ENCODE peak calls at places on chromosomes 1 and 21, in six cellular contexts. P, K, T, F, M and W are unnamed samples.

GRCh38 chr1:114345930-114346479 is 165.0 kb downstream of the TRIM33 start:
- DNase-seq in F (no peak), M (peak; percentile 47), T (peak; percentile 13), P (peak; percentile 62), K (peak; percentile 71), W (peak; percentile 25)

GRCh38 chr1:73800376-73800775 is 397.6 kb downstream of the LRRIQ3 start:
- DNase-seq in M (no peak), K (no peak), T (no peak), P (no peak), F (peak; percentile 12), W (no peak)

GRCh38 chr1:75233302-75233929 is 99.2 kb downstream of the LHX8 start:
- DNase-seq in M (no peak), F (no peak), T (no peak), P (no peak), K (no peak), W (no peak)

GRCh38 chr1:91273875-91274274 is 130.8 kb downstream of the HFM1 start:
- DNase-seq in K (no peak), P (no peak), T (no peak), F (no peak), M (no peak), W (no peak)

GRCh38 chr1:225111000-225111399 is 181.5 kb downstream of the DNAH14 start:
- DNase-seq in F (no peak), T (no peak), P (no peak), K (no peak), M (no peak), W (no peak)

GRCh38 chr21:31957631-31958030 is 84.8 kb downstream of the HUNK start:
- DNase-seq in P (no peak), K (no peak), M (no peak), F (no peak), T (no peak), W (no peak)

GRCh38 chr1:110672001-110672752 is 2.6 kb downstream of the KCNA3 start:
- DNase-seq in F (no peak), P (peak; percentile 63), K (no peak), M (no peak), T (peak; percentile 54), W (no peak)

GRCh38 chr21:45581322-45581712 is 39.1 kb upstream of the SLC19A1 start:
- DNase-seq in F (no peak), T (no peak), M (no peak), P (peak; percentile 33), K (no peak), W (no peak)

GRCh38 chr1:169601096-169601881 is 15.0 kb upstream of the F5 start:
- DNase-seq in K (no peak), M (no peak), P (no peak), F (no peak), T (no peak), W (no peak)

GRCh38 chr1:118075116-118075515 is 109.9 kb downstream of the SPAG17 start:
- DNase-seq in F (no peak), P (no peak), T (no peak), K (no peak), M (no peak), W (no peak)

DNA sequence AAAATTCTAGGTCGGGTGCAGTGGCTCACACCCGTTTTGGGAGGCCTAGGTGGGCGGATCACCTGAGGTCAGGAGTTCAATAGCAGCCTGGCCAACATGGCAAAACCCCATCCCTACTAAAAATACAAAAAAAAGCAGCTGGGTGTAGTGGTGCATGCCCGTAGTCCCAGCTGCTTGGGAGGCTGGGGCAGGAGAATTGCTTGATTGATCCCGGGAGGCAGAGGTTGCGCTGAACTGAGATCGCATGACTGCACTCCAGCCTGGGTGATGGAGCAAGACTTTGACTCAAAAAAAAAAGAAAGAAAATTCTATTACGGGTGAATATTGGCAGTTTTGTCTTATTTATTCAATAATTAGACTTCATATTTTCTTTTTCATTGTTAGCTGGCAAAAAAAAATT is 62.1 kb downstream of the SNX7 start:
- DNase-seq in K (no peak), T (no peak), M (peak; percentile 3), P (no peak), F (no peak), W (no peak)
- TF ChIP-seq CTCF in K (no peak), T (no peak), M (no peak), P (no peak), F (no peak), W (no peak)

GRCh38 chr1:219318826-219319225 is 145.1 kb downstream of the LYPLAL1 start:
- DNase-seq in M (no peak), T (no peak), P (no peak), K (no peak), F (no peak), W (no peak)

GRCh38 chr1:219312967-219313366 is 139.3 kb downstream of the LYPLAL1 start:
- DNase-seq in T (no peak), F (no peak), P (no peak), K (no peak), M (no peak), W (no peak)

GRCh38 chr1:219313961-219314360 is 140.3 kb downstream of the LYPLAL1 start:
- DNase-seq in P (no peak), M (no peak), K (no peak), F (no peak), T (no peak), W (no peak)

GRCh38 chr1:219316066-219316465 is 142.4 kb downstream of the LYPLAL1 start:
- DNase-seq in T (no peak), K (no peak), F (no peak), P (no peak), M (no peak), W (no peak)

DNA sequence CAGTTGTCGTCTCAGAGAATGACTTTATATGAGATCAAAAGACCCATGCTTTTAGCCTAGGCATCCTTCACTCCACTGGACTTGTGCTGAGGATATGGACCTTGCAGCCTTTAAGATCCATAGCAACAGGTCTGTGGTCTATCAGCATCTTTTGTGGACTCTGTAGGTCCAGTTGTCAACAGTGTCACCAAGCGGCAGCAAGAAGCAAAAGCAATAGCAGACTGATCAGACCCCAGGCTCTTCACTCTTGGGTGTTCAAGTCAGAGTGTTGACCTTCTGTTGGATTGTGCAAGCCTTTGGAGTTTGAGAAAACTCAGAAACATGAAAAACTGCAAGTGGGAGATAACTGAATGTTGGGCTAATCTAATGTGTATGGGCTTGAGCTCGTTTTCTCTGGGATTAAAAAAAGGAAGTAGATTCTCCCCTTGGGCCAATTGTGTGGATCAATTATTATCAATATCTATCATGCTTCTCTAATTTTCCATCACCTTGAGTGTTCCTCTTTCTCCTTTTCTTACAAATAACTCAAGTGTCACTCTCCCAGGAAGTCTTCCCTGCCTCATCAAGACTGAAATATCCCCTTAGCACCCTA is 144.2 kb downstream of the LYPLAL1 start:
- DNase-seq in P (no peak), K (no peak), F (no peak), T (no peak), M (peak; percentile 6), W (no peak)
- TF ChIP-seq CTCF in P (no peak), K (no peak), F (peak; percentile 22), T (peak; percentile 41), M (peak; percentile 34), W (peak; percentile 45)

GRCh38 chr21:36165356-36165755 is 8.7 kb downstream of the DOP1B start:
- DNase-seq in T (no peak), M (no peak), P (no peak), K (no peak), F (no peak), W (no peak)
- TF ChIP-seq CTCF in T (no peak), M (no peak), P (no peak), K (no peak), F (no peak), W (no peak)

DNA sequence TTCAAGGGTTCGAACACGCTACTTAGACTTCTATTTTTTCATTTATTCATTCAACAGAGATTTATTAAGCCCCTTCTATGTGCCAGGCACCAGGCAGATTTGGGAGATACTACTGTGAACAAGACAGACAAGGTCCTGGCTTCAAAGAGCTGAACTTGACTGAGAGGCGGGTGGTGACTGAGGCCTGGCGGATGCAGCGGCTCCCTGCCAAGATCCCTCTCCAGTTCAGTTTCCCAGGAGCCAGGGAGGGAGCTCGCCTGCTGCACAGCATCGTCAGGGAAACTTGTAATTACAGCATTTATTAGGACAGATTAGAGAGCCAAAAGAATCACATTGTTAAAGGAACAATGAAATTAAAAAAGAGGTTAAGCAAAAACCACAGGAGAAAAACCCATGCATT is 55.3 kb downstream of the ETS2 start:
- DNase-seq in T (no peak), K (no peak), F (no peak), P (peak; percentile 65), M (no peak), W (no peak)
- TF ChIP-seq CTCF in T (no peak), K (no peak), F (no peak), P (no peak), M (no peak), W (no peak)